ENCODE peak calls at places on chromosomes 16 and 17, in nine cellular contexts. K, E, U, A, P, O, L, M and W are unnamed samples.

GRCh38 chr17:19460695-19461094 is 49.7 kb downstream of the RNF112 start:
- DNase-seq in K (no peak), M (peak), O (peak), E (no peak), A (no peak), U (no peak), L (no peak), P (no peak), W (peak)

GRCh38 chr17:64320613-64321553 is 57.8 kb upstream of the TEX2 start:
- DNase-seq in M (peak), O (peak), K (peak), L (peak), P (peak), E (peak), U (peak), A (peak), W (peak)

GRCh38 chr17:74393323-74393942 is 26.1 kb downstream of the GPR142 start:
- DNase-seq in L (no peak), U (no peak), P (no peak), K (no peak), M (no peak), E (no peak), O (no peak), A (no peak), W (peak)

GRCh38 chr17:1649116-1649843 is 386 bp downstream of the RILP start:
- DNase-seq in P (peak), K (peak), U (peak), A (peak), M (peak), L (peak), O (peak), E (peak), W (peak)

GRCh38 chr16:70665113-70665694 is 18.8 kb downstream of the IL34 start:
- DNase-seq in O (no peak), A (no peak), P (no peak), M (no peak), E (no peak), L (no peak), U (no peak), K (no peak), W (no peak)

GRCh38 chr16:8912793-8913192 is 30.6 kb downstream of the LITAFD start:
- DNase-seq in L (no peak), P (no peak), E (no peak), K (no peak), M (no peak), O (no peak), U (no peak), A (no peak), W (no peak)

GRCh38 chr16:31202402-31203385 is at the start of gene PYCARD:
- DNase-seq in O (peak), A (no peak), K (no peak), L (no peak), M (peak), U (peak), E (no peak), P (no peak), W (peak)

GRCh38 chr17:58786586-58787295 is 31.1 kb downstream of the PPM1E start:
- DNase-seq in A (no peak), K (no peak), M (no peak), L (peak), P (peak), U (no peak), O (no peak), E (no peak), W (peak)

GRCh38 chr16:88703486-88704309 is 2.5 kb downstream of the RNF166 start:
- DNase-seq in A (peak), U (peak), E (peak), O (no peak), K (peak), L (no peak), P (no peak), M (peak), W (no peak)